ENCODE peak calls at places on chromosomes 11 and 22, in five cellular contexts. E is adrenal gland, I is IMR-90, G is pancreas, Z is thyroid gland. F is an unnamed sample.

GRCh38 chr11:119432484-119433368 is 9.8 kb upstream of the THY1 start:
- DNase-seq in Z (no peak), G (no peak), E (peak; percentile 33), I (peak; percentile 77), F (no peak)

GRCh38 chr11:75147875-75148263 is 3.0 kb upstream of the SLCO2B1 start:
- DNase-seq in E (peak; percentile 33), I (no peak), G (no peak), Z (no peak), F (no peak)

GRCh38 chr22:41308054-41308453 is 6.7 kb downstream of the ZC3H7B start:
- DNase-seq in G (no peak), Z (no peak), I (peak; percentile 68), E (no peak), F (no peak)

GRCh38 chr11:134332189-134332631 is 422 bp downstream of the GLB1L2 start:
- DNase-seq in Z (peak; percentile 50), G (no peak), I (no peak), E (peak; percentile 22), F (peak; percentile 74)

GRCh38 chr11:71172680-71173079 is 79.7 kb downstream of the SHANK2 start:
- DNase-seq in E (no peak), G (no peak), I (no peak), Z (no peak), F (no peak)

GRCh38 chr22:35212996-35213395 is 44.3 kb upstream of the HMGXB4 start:
- DNase-seq in Z (no peak), G (no peak), E (no peak), I (no peak), F (no peak)

GRCh38 chr11:45100338-45100737 is 46.1 kb upstream of the PRDM11 start:
- DNase-seq in I (peak; percentile 46), G (no peak), Z (no peak), E (no peak), F (peak; percentile 76)

GRCh38 chr11:30377347-30377746 is 54.4 kb downstream of the ARL14EP start:
- DNase-seq in G (no peak), I (no peak), Z (no peak), E (no peak), F (no peak)

GRCh38 chr22:50276143-50276542 is 6.0 kb upstream of the MAPK11 start:
- DNase-seq in E (peak; percentile 86), I (peak; percentile 43), Z (peak; percentile 49), G (no peak), F (no peak)

GRCh38 chr22:46843691-46844297 is 81.3 kb downstream of the TBC1D22A start:
- DNase-seq in Z (no peak), I (peak; percentile 45), E (no peak), G (no peak), F (no peak)

GRCh38 chr11:125376117-125376516 is 119.9 kb downstream of the FEZ1 start:
- DNase-seq in Z (peak; percentile 89), E (no peak), G (no peak), I (no peak), F (no peak)

GRCh38 chr22:27252282-27253049 is 549.1 kb downstream of the MN1 start:
- DNase-seq in I (peak; percentile 78), G (no peak), Z (peak; percentile 8), E (peak; percentile 31), F (no peak)

GRCh38 chr11:59173964-59174663 is 2.2 kb downstream of the DTX4 start:
- DNase-seq in G (no peak), I (peak; percentile 59), Z (peak; percentile 72), E (no peak), F (no peak)

GRCh38 chr11:117223741-117224685 is 7.9 kb downstream of the PCSK7 start:
- DNase-seq in Z (no peak), E (no peak), G (no peak), I (no peak), F (no peak)

GRCh38 chr11:19756675-19757475 is 44.2 kb downstream of the NAV2 start:
- DNase-seq in Z (peak; percentile 27), E (no peak), G (no peak), I (no peak), F (no peak)

GRCh38 chr11:66321606-66322005 is 4.8 kb upstream of the CD248 start:
- DNase-seq in E (no peak), Z (no peak), G (peak; percentile 2), I (no peak), F (no peak)

GRCh38 chr11:1573077-1573846 is 1.2 kb upstream of the DUSP8 start:
- DNase-seq in E (peak; percentile 13), Z (peak; percentile 28), I (no peak), G (peak; percentile 89), F (peak; percentile 71)

GRCh38 chr11:129846508-129847335 is 31.1 kb downstream of the TMEM45B start:
- DNase-seq in I (peak; percentile 92), E (no peak), G (no peak), Z (no peak), F (no peak)

GRCh38 chr11:127474735-127475134 is 474.2 kb upstream of the KIRREL3 start:
- DNase-seq in E (no peak), Z (no peak), I (no peak), G (no peak), F (no peak)

GRCh38 chr11:34072041-34072440 is 20.5 kb downstream of the CAPRIN1 start:
- DNase-seq in I (no peak), E (no peak), G (no peak), Z (no peak), F (no peak)

GRCh38 chr11:45301537-45302246 is 15.6 kb upstream of the SYT13 start:
- DNase-seq in E (no peak), I (no peak), G (no peak), Z (no peak), F (peak; percentile 55)

GRCh38 chr11:43537831-43538230 is 142.7 kb upstream of the HSD17B12 start:
- DNase-seq in G (no peak), Z (no peak), E (no peak), I (no peak), F (no peak)

GRCh38 chr11:66426314-66426713 is 5.5 kb downstream of the NPAS4 start:
- DNase-seq in Z (no peak), I (no peak), G (no peak), E (no peak), F (no peak)

GRCh38 chr22:27825174-27825573 is 23.6 kb upstream of the MN1 start:
- DNase-seq in E (no peak), I (no peak), G (no peak), Z (no peak), F (no peak)

GRCh38 chr11:11856638-11857037 is 14.9 kb downstream of the USP47 start:
- DNase-seq in E (no peak), I (no peak), G (no peak), Z (no peak), F (no peak)

DNA sequence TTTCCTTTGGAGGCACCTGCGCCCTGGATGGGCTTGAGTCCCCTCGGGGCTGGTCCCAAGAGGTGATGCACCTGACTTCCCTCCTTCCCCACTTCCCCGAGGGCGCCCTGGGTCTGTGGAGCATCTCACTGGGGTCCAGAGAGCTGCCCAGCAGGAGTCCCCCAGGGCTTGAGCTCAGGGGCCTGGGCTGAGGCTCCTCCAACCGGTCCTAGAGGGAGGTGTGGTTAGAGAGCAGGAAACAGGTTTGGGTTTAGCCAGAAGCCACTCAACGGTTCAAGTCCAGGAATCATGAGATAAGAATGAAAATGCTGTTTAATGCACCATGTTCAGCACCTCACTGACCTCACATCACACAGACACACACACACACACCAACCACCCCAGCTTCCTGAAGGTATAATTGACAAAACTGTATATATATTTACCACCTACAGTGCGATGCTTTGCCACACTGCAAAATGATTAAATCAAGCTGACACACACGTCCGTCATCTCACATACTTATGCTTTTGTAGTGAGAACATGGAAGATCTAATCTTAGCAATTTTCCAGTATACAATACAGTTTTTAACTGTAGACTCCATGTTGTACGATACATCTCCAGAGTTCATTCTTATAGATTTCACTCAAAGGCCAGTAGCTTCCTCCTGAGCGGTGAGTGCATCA is 629 bp upstream of the IGLL1 start:
- DNase-seq in E (no peak), Z (no peak), I (no peak), G (no peak), F (no peak)
- H3K4me3 ChIP-seq in E (no peak overlapping the region), Z (no peak overlapping the region), I (no peak overlapping the region), G (no peak overlapping the region), F (no peak overlapping the region)

GRCh38 chr11:3953327-3953726 is 97.9 kb downstream of the STIM1 start:
- DNase-seq in Z (no peak), I (no peak), E (no peak), G (no peak), F (no peak)

GRCh38 chr11:3954448-3955298 is 99.2 kb downstream of the STIM1 start:
- DNase-seq in I (peak; percentile 58), G (no peak), E (no peak), Z (no peak), F (peak; percentile 10)

GRCh38 chr11:3956038-3956437 is 100.6 kb downstream of the STIM1 start:
- DNase-seq in E (no peak), I (no peak), Z (no peak), G (no peak), F (no peak)

GRCh38 chr11:3956748-3957147 is 101.3 kb downstream of the STIM1 start:
- DNase-seq in G (no peak), E (no peak), Z (no peak), I (no peak), F (peak; percentile 10)

GRCh38 chr11:3955299-3955665 is 99.8 kb downstream of the STIM1 start:
- DNase-seq in Z (no peak), E (no peak), G (no peak), I (no peak), F (no peak)
- H3K4me1 ChIP-seq in Z (peaks cover 47% of the 10 kb centered on the region), E (no peaks in the 10 kb centered on the region), G (no peaks in the 10 kb centered on the region), I (peaks cover 7% of the 10 kb centered on the region), F (peaks cover 45% of the 10 kb centered on the region)

GRCh38 chr11:86475027-86475426 is 100.3 kb downstream of the CCDC81 start:
- DNase-seq in G (no peak), E (no peak), Z (no peak), I (no peak), F (no peak)

GRCh38 chr11:86464509-86465221 is 90.0 kb downstream of the CCDC81 start:
- DNase-seq in G (no peak), I (no peak), E (no peak), Z (no peak), F (no peak)

GRCh38 chr11:86468169-86468568 is 93.5 kb downstream of the CCDC81 start:
- DNase-seq in E (no peak), Z (no peak), G (no peak), I (no peak), F (no peak)

GRCh38 chr11:86473991-86474833 is 99.5 kb downstream of the CCDC81 start:
- DNase-seq in I (peak; percentile 86), E (peak; percentile 35), Z (peak; percentile 18), G (no peak), F (no peak)

GRCh38 chr11:86469491-86470388 is 95.1 kb downstream of the CCDC81 start:
- DNase-seq in G (no peak), E (no peak), I (no peak), Z (no peak), F (no peak)
- H3K4me3 ChIP-seq in G (no peak overlapping the region), E (no peak overlapping the region), I (no peak overlapping the region), Z (no peak overlapping the region), F (no peak overlapping the region)

DNA sequence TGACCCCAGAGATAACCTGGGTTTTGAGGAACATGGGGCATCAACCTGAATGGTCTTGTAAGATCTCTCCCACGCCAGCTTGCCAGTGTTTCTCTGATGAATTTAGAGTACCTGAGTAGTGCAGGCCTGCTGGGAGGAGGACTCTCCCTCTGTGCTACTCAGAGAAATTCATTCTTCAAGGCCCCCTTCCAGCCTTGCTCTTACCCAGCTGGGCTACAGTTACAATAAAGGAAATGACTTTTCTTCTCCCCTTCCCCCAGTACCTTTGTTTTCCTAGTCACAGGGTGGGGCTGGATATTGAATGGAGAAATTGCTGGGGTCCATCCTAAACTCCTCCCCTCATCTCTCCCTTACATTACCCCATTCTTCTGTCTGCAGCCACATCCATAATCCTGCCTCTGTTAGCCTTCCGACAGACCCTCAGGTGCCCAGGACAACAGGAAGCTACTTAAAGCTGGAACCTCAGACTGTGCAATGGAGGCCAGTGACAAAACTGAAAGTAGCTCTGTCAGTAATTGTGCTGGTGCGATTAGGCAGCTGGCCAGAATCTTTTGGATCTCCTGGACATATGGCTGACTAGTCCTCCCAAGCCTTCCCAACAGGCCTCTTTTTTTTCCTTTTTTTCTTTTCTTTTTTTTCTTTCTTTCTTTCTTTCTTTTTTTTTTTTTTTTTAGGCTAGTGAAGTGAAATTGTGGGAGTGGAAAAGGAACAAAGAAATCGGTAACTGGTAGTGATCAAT is 17.5 kb downstream of the LIMK2 start:
- DNase-seq in I (peak; percentile 48), G (no peak), Z (peak; percentile 69), E (peak; percentile 66), F (no peak)
- H3K4me1 ChIP-seq in I (peaks cover 15% of the 10 kb centered on the region), G (peaks cover 27% of the 10 kb centered on the region), Z (peaks cover 33% of the 10 kb centered on the region), E (peaks cover 19% of the 10 kb centered on the region), F (peaks cover 19% of the 10 kb centered on the region)

F was measured in vagina.